ENCODE peak calls at places on chromosomes 13 and 19, in seven cellular contexts. One of them, this sample, is unnamed.

GRCh38 chr19:4937060-4937459 is 27.8 kb downstream of the UHRF1 start:
- DNase-seq in fibroblast of gingiva: no peak
- DNase-seq in renal cortical epithelial cell: no peak
- DNase-seq in naive thymus-derived CD8-positive, alpha-beta T cell: no peak
- DNase-seq in pancreas: no peak
- DNase-seq in HEK293T: no peak
- DNase-seq in activated CD4-positive, alpha-beta T cell treated with anti-CD3 and anti-CD28 coated beads, Interleukin-2, amount 50 U/mL, for 1 hour: no peak
- DNase-seq in this sample: no peak

GRCh38 chr19:1236566-1236965 is 1.2 kb downstream of the CBARP start:
- DNase-seq in fibroblast of gingiva: no peak
- DNase-seq in renal cortical epithelial cell: no peak
- DNase-seq in naive thymus-derived CD8-positive, alpha-beta T cell: no peak
- DNase-seq in pancreas: no peak
- DNase-seq in HEK293T: no peak
- DNase-seq in activated CD4-positive, alpha-beta T cell treated with anti-CD3 and anti-CD28 coated beads, Interleukin-2, amount 50 U/mL, for 1 hour: no peak
- DNase-seq in this sample: no peak

GRCh38 chr13:31951215-31951678 is 80.3 kb upstream of the FRY start:
- DNase-seq in fibroblast of gingiva: peak
- DNase-seq in renal cortical epithelial cell: peak
- DNase-seq in naive thymus-derived CD8-positive, alpha-beta T cell: no peak
- DNase-seq in pancreas: peak
- DNase-seq in HEK293T: no peak
- DNase-seq in activated CD4-positive, alpha-beta T cell treated with anti-CD3 and anti-CD28 coated beads, Interleukin-2, amount 50 U/mL, for 1 hour: no peak
- DNase-seq in this sample: peak

GRCh38 chr19:7188682-7189629 is 105.3 kb downstream of the INSR start:
- DNase-seq in fibroblast of gingiva: no peak
- DNase-seq in renal cortical epithelial cell: peak
- DNase-seq in naive thymus-derived CD8-positive, alpha-beta T cell: no peak
- DNase-seq in pancreas: no peak
- DNase-seq in HEK293T: no peak
- DNase-seq in activated CD4-positive, alpha-beta T cell treated with anti-CD3 and anti-CD28 coated beads, Interleukin-2, amount 50 U/mL, for 1 hour: no peak
- DNase-seq in this sample: no peak

GRCh38 chr13:27120811-27121210 is 50.8 kb downstream of the USP12 start:
- DNase-seq in fibroblast of gingiva: no peak
- DNase-seq in renal cortical epithelial cell: no peak
- DNase-seq in naive thymus-derived CD8-positive, alpha-beta T cell: no peak
- DNase-seq in pancreas: no peak
- DNase-seq in HEK293T: no peak
- DNase-seq in activated CD4-positive, alpha-beta T cell treated with anti-CD3 and anti-CD28 coated beads, Interleukin-2, amount 50 U/mL, for 1 hour: no peak
- DNase-seq in this sample: no peak

GRCh38 chr13:113976711-113977684 is 3.1 kb upstream of the C13orf46 start:
- DNase-seq in fibroblast of gingiva: peak
- DNase-seq in renal cortical epithelial cell: peak
- DNase-seq in naive thymus-derived CD8-positive, alpha-beta T cell: no peak
- DNase-seq in pancreas: peak
- DNase-seq in HEK293T: no peak
- DNase-seq in activated CD4-positive, alpha-beta T cell treated with anti-CD3 and anti-CD28 coated beads, Interleukin-2, amount 50 U/mL, for 1 hour: no peak
- DNase-seq in this sample: peak

GRCh38 chr13:38872693-38873092 is 117.9 kb downstream of the STOML3 start:
- DNase-seq in fibroblast of gingiva: no peak
- DNase-seq in renal cortical epithelial cell: peak
- DNase-seq in naive thymus-derived CD8-positive, alpha-beta T cell: peak
- DNase-seq in pancreas: no peak
- DNase-seq in HEK293T: peak
- DNase-seq in activated CD4-positive, alpha-beta T cell treated with anti-CD3 and anti-CD28 coated beads, Interleukin-2, amount 50 U/mL, for 1 hour: peak
- DNase-seq in this sample: peak

GRCh38 chr19:33438016-33438671 is 64.6 kb downstream of the CEBPG start:
- DNase-seq in fibroblast of gingiva: no peak
- DNase-seq in renal cortical epithelial cell: peak
- DNase-seq in naive thymus-derived CD8-positive, alpha-beta T cell: no peak
- DNase-seq in pancreas: peak
- DNase-seq in HEK293T: no peak
- DNase-seq in activated CD4-positive, alpha-beta T cell treated with anti-CD3 and anti-CD28 coated beads, Interleukin-2, amount 50 U/mL, for 1 hour: no peak
- DNase-seq in this sample: peak

GRCh38 chr13:49369876-49370275 is 74.0 kb downstream of the CAB39L start:
- DNase-seq in fibroblast of gingiva: no peak
- DNase-seq in renal cortical epithelial cell: no peak
- DNase-seq in naive thymus-derived CD8-positive, alpha-beta T cell: no peak
- DNase-seq in pancreas: no peak
- DNase-seq in HEK293T: no peak
- DNase-seq in activated CD4-positive, alpha-beta T cell treated with anti-CD3 and anti-CD28 coated beads, Interleukin-2, amount 50 U/mL, for 1 hour: no peak
- DNase-seq in this sample: no peak

GRCh38 chr13:44075113-44075512 is 195.4 kb downstream of the LACC1 start:
- DNase-seq in fibroblast of gingiva: no peak
- DNase-seq in renal cortical epithelial cell: no peak
- DNase-seq in naive thymus-derived CD8-positive, alpha-beta T cell: no peak
- DNase-seq in pancreas: no peak
- DNase-seq in HEK293T: no peak
- DNase-seq in activated CD4-positive, alpha-beta T cell treated with anti-CD3 and anti-CD28 coated beads, Interleukin-2, amount 50 U/mL, for 1 hour: no peak
- DNase-seq in this sample: peak